ENCODE peak calls at places on chromosome 11, in six cellular contexts. U is lower lobe of right lung, B is suprapubic skin, Q is AG04449, D is fibroblast of mammary gland, R is coronary artery. S is an unnamed sample.

GRCh38 chr11:19849947-19850593 is 137.4 kb downstream of the NAV2 start:
- DNase-seq in U (no peak), B (no peak), Q (no peak), D (peak), R (no peak), S (no peak)

GRCh38 chr11:61158691-61159381 is 2.4 kb downstream of the VPS37C start:
- DNase-seq in U (no peak), B (peak), Q (peak), D (peak), R (no peak), S (no peak)

GRCh38 chr11:1041936-1042608 is 5.6 kb upstream of the MUC6 start:
- DNase-seq in U (peak), B (peak), Q (no peak), D (no peak), R (no peak), S (peak)

GRCh38 chr11:85589373-85589772 is 37.8 kb downstream of the DLG2 start:
- DNase-seq in U (no peak), B (no peak), Q (no peak), D (no peak), R (no peak), S (no peak)

GRCh38 chr11:1131033-1131911 is 26.5 kb upstream of the MUC5AC start:
- DNase-seq in U (no peak), B (peak), Q (no peak), D (no peak), R (peak), S (peak)

GRCh38 chr11:111429066-111429506 is 50.0 kb upstream of the POU2AF1 start:
- DNase-seq in U (no peak), B (peak), Q (no peak), D (peak), R (peak), S (no peak)

GRCh38 chr11:73980001-73980960 is 2.4 kb downstream of the UCP2 start:
- DNase-seq in U (peak), B (peak), Q (no peak), D (no peak), R (no peak), S (peak)

GRCh38 chr11:77092382-77092781 is 10.3 kb upstream of the OMP start:
- DNase-seq in U (peak), B (peak), Q (no peak), D (no peak), R (no peak), S (peak)

GRCh38 chr11:96061730-96062524 is 138.0 kb upstream of the MTMR2 start:
- DNase-seq in U (no peak), B (no peak), Q (no peak), D (peak), R (no peak), S (no peak)

GRCh38 chr11:45732343-45732742 is 66.9 kb upstream of the CHST1 start:
- DNase-seq in U (no peak), B (no peak), Q (no peak), D (no peak), R (no peak), S (no peak)

GRCh38 chr11:31106326-31106725 is 263.2 kb downstream of the DCDC1 start:
- DNase-seq in U (no peak), B (no peak), Q (no peak), D (no peak), R (no peak), S (no peak)

GRCh38 chr11:75919525-75919924 is 104.5 kb downstream of the UVRAG start:
- DNase-seq in U (no peak), B (no peak), Q (no peak), D (peak), R (no peak), S (no peak)

GRCh38 chr11:19674420-19674819 is 38.2 kb upstream of the NAV2 start:
- DNase-seq in U (peak), B (no peak), Q (no peak), D (no peak), R (no peak), S (no peak)

GRCh38 chr11:92451081-92451480 is 226.5 kb downstream of the FAT3 start:
- DNase-seq in U (no peak), B (no peak), Q (no peak), D (no peak), R (no peak), S (no peak)

GRCh38 chr11:120040136-120040840 is 97.6 kb downstream of the TRIM29 start:
- DNase-seq in U (no peak), B (peak), Q (no peak), D (no peak), R (peak), S (no peak)

GRCh38 chr11:113179181-113179701 is 135.1 kb upstream of the TTC12 start:
- DNase-seq in U (no peak), B (no peak), Q (no peak), D (no peak), R (no peak), S (no peak)

GRCh38 chr11:31809857-31810778 is 1.0 kb downstream of the PAX6 start:
- DNase-seq in U (peak), B (no peak), Q (no peak), D (peak), R (no peak), S (no peak)

GRCh38 chr11:95793111-95793510 is 2.8 kb downstream of the CEP57 start:
- DNase-seq in U (no peak), B (no peak), Q (no peak), D (peak), R (no peak), S (no peak)

GRCh38 chr11:110079726-110080125 is 13.5 kb upstream of the ZC3H12C start:
- DNase-seq in U (no peak), B (no peak), Q (no peak), D (no peak), R (no peak), S (no peak)

GRCh38 chr11:68039526-68040086 is 781 bp downstream of the TCIRG1 start:
- DNase-seq in U (peak), B (peak), Q (no peak), D (no peak), R (no peak), S (peak)

GRCh38 chr11:77213029-77213579 is 85.1 kb downstream of the MYO7A start:
- DNase-seq in U (no peak), B (no peak), Q (no peak), D (no peak), R (peak), S (no peak)

GRCh38 chr11:83006877-83007330 is 64.8 kb downstream of the RAB30 start:
- DNase-seq in U (no peak), B (no peak), Q (no peak), D (no peak), R (no peak), S (no peak)

GRCh38 chr11:83219095-83219494 is 25.6 kb downstream of the ANKRD42 start:
- DNase-seq in U (no peak), B (no peak), Q (no peak), D (peak), R (no peak), S (no peak)

GRCh38 chr11:39412117-39412516 is 2047.3 kb downstream of the LRRC4C start:
- DNase-seq in U (no peak), B (no peak), Q (no peak), D (no peak), R (no peak), S (no peak)

GRCh38 chr11:29333993-29334780 is 682.6 kb downstream of the KCNA4 start:
- DNase-seq in U (no peak), B (no peak), Q (no peak), D (peak), R (no peak), S (no peak)

GRCh38 chr11:122261546-122261945 is 145.5 kb upstream of the BLID start:
- DNase-seq in U (no peak), B (no peak), Q (no peak), D (peak), R (no peak), S (no peak)

GRCh38 chr11:118914178-118914918 is 11.4 kb downstream of the BCL9L start:
- DNase-seq in U (no peak), B (no peak), Q (no peak), D (no peak), R (peak), S (no peak)

GRCh38 chr11:1401656-1402221 is 12.0 kb downstream of the BRSK2 start:
- DNase-seq in U (peak), B (no peak), Q (no peak), D (peak), R (no peak), S (no peak)

GRCh38 chr11:121886956-121887355 is 229.1 kb downstream of the BLID start:
- DNase-seq in U (no peak), B (no peak), Q (no peak), D (no peak), R (no peak), S (no peak)

GRCh38 chr11:125429174-125429707 is 66.8 kb downstream of the FEZ1 start:
- DNase-seq in U (peak), B (no peak), Q (no peak), D (peak), R (no peak), S (no peak)

DNA sequence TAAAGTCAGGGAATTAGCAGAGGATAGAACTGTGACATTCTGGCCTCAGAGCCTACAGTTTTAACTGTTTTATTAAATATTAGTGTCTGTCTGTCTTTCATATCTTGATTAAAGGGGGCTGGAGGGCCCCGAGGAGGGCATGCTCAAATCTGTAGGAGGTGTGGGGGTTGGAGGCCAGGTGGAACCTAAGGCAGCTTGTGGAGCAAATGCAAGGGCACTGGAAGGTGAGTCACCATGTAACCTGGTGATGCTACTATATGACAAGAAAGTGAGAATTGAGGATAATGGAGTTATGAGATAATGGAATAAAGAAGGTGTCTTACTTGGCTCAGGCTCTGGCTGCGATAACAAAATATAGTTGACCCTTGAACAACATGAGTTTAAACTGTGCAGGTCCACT is 27.3 kb upstream of the TMEM86A start:
- DNase-seq in U (no peak), B (no peak), Q (no peak), D (no peak), R (no peak), S (no peak)
- TF ChIP-seq CTCF in U (no peak), B (no peak), Q (no peak), D (no peak), R (no peak), S (no peak)

GRCh38 chr11:12682730-12683500 is 8.7 kb downstream of the TEAD1 start:
- DNase-seq in U (no peak), B (no peak), Q (no peak), D (no peak), R (no peak), S (no peak)

GRCh38 chr11:12681462-12681861 is 7.2 kb downstream of the TEAD1 start:
- DNase-seq in U (no peak), B (no peak), Q (no peak), D (no peak), R (no peak), S (no peak)

GRCh38 chr11:12683857-12684256 is 9.6 kb downstream of the TEAD1 start:
- DNase-seq in U (no peak), B (no peak), Q (no peak), D (peak), R (no peak), S (no peak)

GRCh38 chr11:12680940-12681258 is 6.7 kb downstream of the TEAD1 start:
- DNase-seq in U (no peak), B (no peak), Q (no peak), D (no peak), R (no peak), S (no peak)

GRCh38 chr11:12682288-12682687 is 8.1 kb downstream of the TEAD1 start:
- DNase-seq in U (no peak), B (no peak), Q (no peak), D (no peak), R (no peak), S (no peak)
- TF ChIP-seq CTCF in U (no peak), B (no peak), Q (no peak), D (no peak), R (no peak), S (no peak)

DNA sequence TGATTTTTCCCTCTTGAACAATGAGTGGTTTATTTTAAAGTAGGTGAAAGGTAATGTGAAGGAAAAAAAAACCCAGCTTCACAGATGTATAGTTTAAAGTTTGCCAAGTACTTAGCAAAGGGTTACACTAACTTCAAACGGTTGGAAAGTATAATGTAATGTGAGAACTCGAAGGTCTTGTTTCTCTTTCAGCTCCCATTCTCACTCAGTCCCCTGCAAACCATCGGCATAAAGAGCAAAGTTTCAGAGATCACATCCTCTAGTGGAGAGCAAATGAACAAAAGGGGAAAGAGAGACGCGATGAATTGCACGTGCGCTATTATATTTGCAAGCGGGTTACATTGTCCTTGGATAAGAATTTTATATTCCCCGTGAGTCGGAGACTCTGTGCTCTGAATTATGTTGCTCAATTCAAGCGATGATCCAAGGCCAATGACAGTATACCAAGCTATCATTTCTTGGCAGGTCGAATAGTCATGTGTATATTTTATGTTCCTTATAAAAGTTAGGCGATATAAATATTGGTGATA is 37.6 kb upstream of the BIRC3 start:
- DNase-seq in U (no peak), B (no peak), Q (no peak), D (peak), R (no peak), S (no peak)
- TF ChIP-seq CTCF in U (no peak), B (no peak), Q (peak), D (peak), R (no peak), S (peak)

GRCh38 chr11:15159085-15159484 is 44.4 kb downstream of the INSC start:
- DNase-seq in U (no peak), B (no peak), Q (no peak), D (peak), R (no peak), S (no peak)
- TF ChIP-seq CTCF in U (no peak), B (no peak), Q (peak), D (peak), R (no peak), S (peak)

GRCh38 chr11:64286801-64287159 is 1.1 kb downstream of the GPR137 start:
- DNase-seq in U (no peak), B (no peak), Q (no peak), D (no peak), R (no peak), S (no peak)

GRCh38 chr11:64284048-64284961 is at the start of gene BAD:
- DNase-seq in U (peak), B (peak), Q (no peak), D (peak), R (peak), S (peak)

GRCh38 chr11:64287676-64288352 is 2.2 kb downstream of the GPR137 start:
- DNase-seq in U (no peak), B (no peak), Q (no peak), D (no peak), R (no peak), S (no peak)

GRCh38 chr11:64284962-64285884 is at the start of gene GPR137:
- DNase-seq in U (peak), B (peak), Q (no peak), D (peak), R (peak), S (no peak)

DNA sequence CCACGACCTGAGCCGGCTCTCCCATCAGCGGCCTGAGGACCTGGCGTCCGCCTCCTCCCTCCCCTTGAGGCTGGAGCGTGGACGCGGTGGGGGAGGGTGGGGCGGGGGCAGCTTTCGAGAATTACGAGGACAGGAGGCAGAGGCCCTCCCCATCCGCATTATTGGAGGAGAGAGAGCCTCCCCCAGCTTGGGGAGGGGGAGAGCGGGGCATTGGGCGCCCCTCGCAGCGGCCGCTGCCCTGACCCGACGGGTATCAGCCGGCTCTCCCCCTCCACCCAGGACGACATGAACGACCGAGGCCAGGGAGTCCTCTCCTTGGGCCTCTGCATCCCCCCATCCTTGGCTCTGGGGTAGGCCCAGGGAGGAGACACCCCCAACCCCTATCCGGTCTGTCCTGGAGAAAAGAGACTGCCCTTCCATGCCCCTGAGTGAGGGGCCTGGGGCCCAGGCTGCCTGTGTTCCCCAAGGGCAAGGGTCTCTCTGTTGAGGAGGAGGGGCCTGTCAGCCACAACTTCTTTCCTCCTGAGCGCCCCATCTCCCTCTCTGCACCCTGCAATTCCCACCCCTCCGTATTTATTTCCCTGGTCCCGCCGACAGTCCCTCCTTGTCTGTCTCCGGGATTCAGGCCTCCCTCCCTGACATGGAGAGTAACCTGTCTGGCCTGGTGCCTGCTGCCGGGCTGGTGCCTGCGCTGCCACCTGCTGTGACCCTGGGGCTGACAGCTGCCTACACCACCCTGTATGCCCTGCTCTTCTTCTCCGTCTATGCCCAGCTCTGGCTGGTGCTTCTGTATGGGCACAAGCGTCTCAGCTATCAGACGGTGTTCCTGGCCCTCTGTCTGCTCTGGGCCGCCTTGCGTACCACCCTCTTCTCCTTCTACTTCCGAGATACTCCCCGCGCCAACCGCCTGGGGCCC is 495 bp downstream of the GPR137 start:
- DNase-seq in U (no peak), B (no peak), Q (no peak), D (no peak), R (no peak), S (no peak)
- TF ChIP-seq CTCF in U (no peak), B (no peak), Q (no peak), D (no peak), R (no peak), S (no peak)

GRCh38 chr11:132453411-132453810 is 1078.9 kb downstream of the OPCML start:
- DNase-seq in U (no peak), B (no peak), Q (no peak), D (no peak), R (no peak), S (no peak)

GRCh38 chr11:132452616-132453015 is 1079.7 kb downstream of the OPCML start:
- DNase-seq in U (no peak), B (no peak), Q (no peak), D (no peak), R (no peak), S (no peak)

GRCh38 chr11:132457445-132457844 is 1074.9 kb downstream of the OPCML start:
- DNase-seq in U (no peak), B (no peak), Q (no peak), D (no peak), R (no peak), S (no peak)

GRCh38 chr11:132451942-132452601 is 1080.2 kb downstream of the OPCML start:
- DNase-seq in U (no peak), B (no peak), Q (no peak), D (no peak), R (no peak), S (no peak)

GRCh38 chr11:132456735-132457328 is 1075.5 kb downstream of the OPCML start:
- DNase-seq in U (no peak), B (no peak), Q (no peak), D (no peak), R (no peak), S (no peak)
- TF ChIP-seq CTCF in U (no peak), B (no peak), Q (no peak), D (no peak), R (no peak), S (no peak)

DNA sequence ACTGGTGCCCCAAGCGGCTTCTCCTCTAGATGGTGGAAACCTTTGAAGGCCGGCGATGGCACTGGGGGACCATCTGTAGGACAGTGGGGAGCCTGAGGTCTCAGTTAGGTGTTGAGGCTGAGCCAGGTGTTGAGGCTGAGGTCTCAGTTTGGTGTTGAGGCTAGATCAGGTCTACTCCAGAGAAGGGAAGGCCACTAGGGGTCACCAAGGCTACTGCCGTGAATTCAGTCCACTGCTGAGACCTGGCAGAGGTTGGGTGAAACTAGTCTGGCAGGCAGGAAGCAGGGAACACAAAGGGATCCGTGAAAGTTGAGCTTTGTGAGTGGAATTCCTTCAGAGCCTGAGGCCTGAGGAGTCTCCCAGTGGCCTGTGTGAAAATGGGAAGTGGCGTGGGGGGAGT is 123.8 kb upstream of the FGF3 start:
- DNase-seq in U (peak), B (no peak), Q (no peak), D (no peak), R (no peak), S (peak)
- TF ChIP-seq CTCF in U (no peak), B (no peak), Q (no peak), D (no peak), R (no peak), S (peak)

S was measured in chondrocyte.